ENCODE peak calls at places on chromosomes 12 and 14, in six cellular contexts. Q, G, R, M, S and O are unnamed samples.

GRCh38 chr12:70763666-70764065 is 126.4 kb upstream of the PTPRB start:
- DNase-seq in G (no peak), M (peak; percentile 33), R (no peak), S (no peak), Q (no peak), O (no peak)

GRCh38 chr12:16387919-16388318 is 40.5 kb downstream of the MGST1 start:
- DNase-seq in R (no peak), M (no peak), S (no peak), Q (no peak), G (no peak), O (no peak)

GRCh38 chr12:9404469-9405260 is 196.5 kb upstream of the PZP start:
- DNase-seq in R (no peak), G (no peak), S (no peak), M (no peak), Q (peak; percentile 19), O (no peak)

GRCh38 chr14:105420141-105420975 is 731 bp downstream of the MTA1 start:
- DNase-seq in M (no peak), S (no peak), R (no peak), Q (no peak), G (peak; percentile 27), O (peak; percentile 19)

GRCh38 chr14:104393898-104394605 is 185.5 kb upstream of the C14orf180 start:
- DNase-seq in G (no peak), Q (no peak), R (peak; percentile 31), M (no peak), S (no peak), O (peak; percentile 62)

GRCh38 chr12:84644936-84645335 is 267.7 kb downstream of the SLC6A15 start:
- DNase-seq in Q (no peak), S (no peak), G (no peak), M (no peak), R (no peak), O (no peak)

GRCh38 chr12:104351023-104351983 is 47.8 kb downstream of the EID3 start:
- DNase-seq in R (no peak), G (peak; percentile 37), S (no peak), M (no peak), Q (no peak), O (no peak)

GRCh38 chr12:48795550-48796455 is 6.9 kb upstream of the ADCY6 start:
- DNase-seq in S (peak; percentile 77), Q (peak; percentile 84), M (peak; percentile 93), G (peak; percentile 94), R (peak; percentile 59), O (peak; percentile 55)

GRCh38 chr12:132248439-132249157 is 80.8 kb downstream of the GALNT9 start:
- DNase-seq in Q (peak; percentile 26), G (no peak), R (no peak), S (no peak), M (peak; percentile 10), O (no peak)

GRCh38 chr14:73239463-73240241 is 2.3 kb downstream of the PAPLN start:
- DNase-seq in R (no peak), M (peak; percentile 47), S (no peak), G (peak; percentile 77), Q (peak; percentile 67), O (no peak)

GRCh38 chr12:106433055-106433454 is 75.5 kb downstream of the POLR3B start:
- DNase-seq in R (no peak), G (no peak), M (no peak), Q (no peak), S (no peak), O (no peak)

GRCh38 chr12:1782215-1782614 is 38.1 kb upstream of the LRTM2 start:
- DNase-seq in G (no peak), R (no peak), S (no peak), M (no peak), Q (no peak), O (no peak)

GRCh38 chr12:91274886-91275285 is 92.3 kb upstream of the DCN start:
- DNase-seq in G (peak; percentile 11), S (no peak), R (no peak), M (no peak), Q (peak; percentile 46), O (no peak)

GRCh38 chr12:95966287-95966870 is 23.2 kb downstream of the AMDHD1 start:
- DNase-seq in R (no peak), Q (no peak), G (no peak), S (no peak), M (no peak), O (no peak)

GRCh38 chr14:38994721-38995120 is 108.3 kb downstream of the SEC23A start:
- DNase-seq in S (no peak), G (no peak), Q (no peak), R (no peak), M (no peak), O (no peak)

GRCh38 chr14:70789361-70789760 is 20.0 kb downstream of the MAP3K9 start:
- DNase-seq in G (no peak), R (no peak), S (no peak), Q (no peak), M (peak; percentile 86), O (no peak)

DNA sequence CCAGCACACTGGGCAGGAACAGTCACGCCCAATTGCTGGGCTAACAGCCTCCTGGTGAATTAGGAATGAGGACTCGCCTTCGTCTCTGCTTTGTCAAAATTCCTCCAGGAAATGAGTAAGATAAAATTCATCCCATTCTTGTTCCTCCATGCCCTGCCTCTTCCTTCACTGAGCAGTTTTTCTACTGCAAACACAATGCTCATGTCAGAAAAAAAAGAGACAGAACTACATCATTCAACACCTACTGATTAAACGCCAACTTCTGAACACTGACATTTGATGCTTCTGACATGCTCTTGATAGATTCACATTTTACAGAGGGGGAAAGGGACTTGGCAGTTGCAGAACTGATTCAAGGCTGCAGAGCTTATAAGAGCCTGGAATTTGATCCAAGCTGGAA is 37.5 kb upstream of the DTX1 start:
- DNase-seq in R (no peak), M (peak; percentile 76), G (no peak), Q (no peak), S (no peak), O (no peak)
- TF ChIP-seq EZH2phosphoT487 in R (no peak), M (no peak), G (no peak), Q (no peak), S (no peak), O (no peak)

GRCh38 chr12:74747305-74747704 is 209.7 kb downstream of the ATXN7L3B start:
- DNase-seq in S (peak; percentile 21), M (peak; percentile 44), G (peak; percentile 7), R (no peak), Q (no peak), O (no peak)
- TF ChIP-seq CTCF in S (peak; percentile 33), M (peak; percentile 57), G (peak; percentile 41), R (no peak), Q (no peak), O (peak; percentile 13)

GRCh38 chr12:87509233-87509820 is 519.9 kb downstream of the C12orf50 start:
- DNase-seq in Q (no peak), G (peak; percentile 5), M (peak; percentile 82), S (peak; percentile 44), R (peak; percentile 26), O (no peak)
- TF ChIP-seq EZH2phosphoT487 in Q (no peak), G (no peak), M (no peak), S (no peak), R (no peak), O (no peak)

DNA sequence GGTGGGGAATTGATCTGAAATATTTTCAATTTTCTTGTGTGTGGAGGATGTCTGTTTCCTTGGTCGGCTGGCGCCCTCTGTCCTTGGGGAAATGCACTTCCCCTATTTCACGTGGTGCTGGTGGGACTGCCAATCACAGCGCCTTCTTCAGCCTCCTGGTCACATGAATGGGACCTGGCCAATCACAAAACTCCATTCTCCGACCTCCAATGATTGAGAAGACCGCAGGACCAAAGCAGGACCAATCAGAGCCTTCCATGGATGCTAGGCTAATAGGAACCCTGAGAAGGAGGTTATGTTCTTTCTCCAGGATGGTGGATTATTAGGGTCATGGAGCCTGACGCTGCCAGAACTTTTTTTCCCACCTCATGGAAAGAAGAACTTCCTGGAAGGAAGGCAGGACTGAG is 188.7 kb downstream of the TTC8 start:
- DNase-seq in Q (peak; percentile 25), R (no peak), G (peak; percentile 84), M (peak; percentile 59), S (peak; percentile 50), O (peak; percentile 18)
- TF ChIP-seq CTCF in Q (peak; percentile 36), R (peak; percentile 21), G (peak; percentile 68), M (peak; percentile 71), S (no peak), O (peak; percentile 48)

GRCh38 chr14:30938617-30939016 is 64.3 kb downstream of the COCH start:
- DNase-seq in M (no peak), Q (no peak), S (no peak), R (no peak), G (no peak), O (no peak)

GRCh38 chr14:30949651-30950050 is 75.3 kb downstream of the COCH start:
- DNase-seq in S (no peak), M (no peak), G (no peak), R (no peak), Q (no peak), O (no peak)

GRCh38 chr14:30940886-30941285 is 66.5 kb downstream of the COCH start:
- DNase-seq in G (no peak), Q (no peak), R (no peak), S (no peak), M (no peak), O (no peak)

GRCh38 chr14:30943694-30944093 is 69.3 kb downstream of the COCH start:
- DNase-seq in Q (no peak), G (no peak), M (no peak), R (no peak), S (no peak), O (no peak)
- TF ChIP-seq EZH2phosphoT487 in Q (no peak), G (no peak), M (no peak), R (no peak), S (no peak), O (no peak)

GRCh38 chr14:22047105-22047504 is 373.5 kb upstream of the OR4E1 start:
- DNase-seq in Q (peak; percentile 76), G (peak; percentile 80), R (peak; percentile 64), M (peak; percentile 34), S (no peak), O (peak; percentile 51)
- TF ChIP-seq CTCF in Q (peak; percentile 61), G (peak; percentile 47), R (peak; percentile 50), M (peak; percentile 52), S (peak; percentile 22), O (peak; percentile 74)

DNA sequence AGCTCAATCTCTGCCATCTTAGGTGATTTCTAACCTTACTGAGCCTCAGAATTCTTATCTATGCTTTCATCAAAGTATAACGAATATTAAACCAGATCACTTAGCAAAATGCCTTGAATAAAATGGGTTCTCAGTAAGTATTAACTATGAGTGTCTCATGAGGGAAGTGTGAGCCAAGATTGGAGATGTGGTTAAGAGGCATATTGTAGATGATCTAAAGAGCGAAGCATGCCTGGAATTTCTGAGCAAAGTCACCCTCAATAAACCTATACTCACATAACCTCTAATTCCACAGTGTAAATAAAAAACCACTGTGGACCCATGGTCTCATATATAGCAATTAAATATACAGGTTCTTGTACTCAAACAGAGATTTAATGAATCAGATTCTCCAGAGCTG is 193.1 kb upstream of the FSCB start:
- DNase-seq in M (peak; percentile 86), Q (no peak), S (no peak), R (no peak), G (no peak), O (no peak)
- TF ChIP-seq EZH2phosphoT487 in M (no peak), Q (no peak), S (no peak), R (no peak), G (no peak), O (no peak)